ENCODE peak calls at places on chromosomes 12 and 14, in four cellular contexts. N is IMR-90, A is K562, H is GM12878. I is an unnamed sample.

GRCh38 chr12:89650239-89650638 is 58.4 kb downstream of the ATP2B1 start:
- DNase-seq in H (no peak), A (no peak), N (peak; percentile 5), I (no peak)

GRCh38 chr14:106518054-106518943 is 991.9 kb downstream of the TMEM121 start:
- DNase-seq in A (peak; percentile 37), N (no peak), H (no peak), I (no peak)

GRCh38 chr12:89723276-89723675 is 14.6 kb upstream of the ATP2B1 start:
- DNase-seq in H (no peak), N (no peak), A (no peak), I (no peak)

GRCh38 chr12:76026643-76027063 is 4.9 kb downstream of the PHLDA1 start:
- DNase-seq in H (no peak), A (no peak), N (peak; percentile 67), I (peak; percentile 90)

GRCh38 chr12:106582661-106583577 is at the start of gene RFX4:
- DNase-seq in H (no peak), N (no peak), A (no peak), I (no peak)

GRCh38 chr12:123860369-123860768 is 98.3 kb downstream of the DNAH10 start:
- DNase-seq in A (no peak), N (no peak), H (no peak), I (no peak)

GRCh38 chr12:9867531-9867930 is 1.6 kb downstream of the CLEC2B start:
- DNase-seq in A (no peak), H (no peak), N (no peak), I (peak; percentile 66)

GRCh38 chr12:94100254-94100653 is 48.1 kb upstream of the PLXNC1 start:
- DNase-seq in H (no peak), A (peak; percentile 82), N (peak; percentile 58), I (peak; percentile 48)

GRCh38 chr14:73785336-73785833 is 66.2 kb upstream of the PTGR2 start:
- DNase-seq in H (no peak), A (peak; percentile 50), N (peak; percentile 93), I (peak; percentile 75)

GRCh38 chr14:23571701-23572523 is 4.3 kb upstream of the AP1G2 start:
- DNase-seq in H (no peak), A (no peak), N (no peak), I (no peak)

GRCh38 chr14:31937730-31938346 is 139.3 kb upstream of the ARHGAP5 start:
- DNase-seq in H (peak; percentile 55), N (peak; percentile 86), A (peak; percentile 79), I (peak; percentile 68)

GRCh38 chr12:100043657-100044056 is 58.9 kb upstream of the ANKS1B start:
- DNase-seq in N (no peak), H (no peak), A (no peak), I (no peak)

GRCh38 chr14:79659995-79660975 is 551.0 kb downstream of the DIO2 start:
- DNase-seq in A (no peak), N (no peak), H (peak; percentile 40), I (no peak)

GRCh38 chr14:55382483-55382882 is 29.1 kb downstream of the ATG14 start:
- DNase-seq in A (no peak), N (peak; percentile 49), H (no peak), I (no peak)

GRCh38 chr14:94780536-94781404 is 10.9 kb upstream of the GSC start:
- DNase-seq in A (no peak), H (no peak), N (no peak), I (no peak)

GRCh38 chr14:45089813-45090212 is 5.9 kb downstream of the PRPF39 start:
- DNase-seq in A (no peak), H (no peak), N (peak; percentile 61), I (no peak)

GRCh38 chr14:24692382-24693352 is 58.7 kb upstream of the GZMB start:
- DNase-seq in A (no peak), N (no peak), H (no peak), I (no peak)

GRCh38 chr12:89179983-89180382 is 172.3 kb downstream of the DUSP6 start:
- DNase-seq in N (peak; percentile 73), H (no peak), A (peak; percentile 19), I (peak; percentile 91)

GRCh38 chr12:6701078-6701768 is 608 bp upstream of the PIANP start:
- DNase-seq in H (no peak), A (no peak), N (no peak), I (no peak)

GRCh38 chr12:115761784-115762183 is 515.7 kb downstream of the MED13L start:
- DNase-seq in N (no peak), H (no peak), A (no peak), I (no peak)

GRCh38 chr14:91090733-91091132 is 23.1 kb upstream of the DGLUCY start:
- DNase-seq in H (no peak), A (no peak), N (no peak), I (no peak)

GRCh38 chr12:77120695-77121094 is 55.3 kb upstream of the E2F7 start:
- DNase-seq in H (no peak), A (no peak), N (peak; percentile 65), I (peak; percentile 89)

GRCh38 chr12:114152890-114153289 is 186.8 kb upstream of the RBM19 start:
- DNase-seq in A (no peak), H (no peak), N (no peak), I (no peak)

GRCh38 chr12:92473564-92473963 is 229.2 kb upstream of the PLEKHG7 start:
- DNase-seq in A (no peak), N (no peak), H (no peak), I (peak; percentile 29)

GRCh38 chr12:92469837-92470236 is 233.0 kb upstream of the PLEKHG7 start:
- DNase-seq in H (no peak), A (no peak), N (peak; percentile 46), I (peak; percentile 11)

GRCh38 chr12:92471551-92471950 is 231.2 kb upstream of the PLEKHG7 start:
- DNase-seq in N (no peak), A (no peak), H (no peak), I (no peak)

GRCh38 chr12:92470608-92471021 is 232.2 kb upstream of the PLEKHG7 start:
- DNase-seq in H (peak; percentile 91), A (no peak), N (peak; percentile 13), I (no peak)

DNA sequence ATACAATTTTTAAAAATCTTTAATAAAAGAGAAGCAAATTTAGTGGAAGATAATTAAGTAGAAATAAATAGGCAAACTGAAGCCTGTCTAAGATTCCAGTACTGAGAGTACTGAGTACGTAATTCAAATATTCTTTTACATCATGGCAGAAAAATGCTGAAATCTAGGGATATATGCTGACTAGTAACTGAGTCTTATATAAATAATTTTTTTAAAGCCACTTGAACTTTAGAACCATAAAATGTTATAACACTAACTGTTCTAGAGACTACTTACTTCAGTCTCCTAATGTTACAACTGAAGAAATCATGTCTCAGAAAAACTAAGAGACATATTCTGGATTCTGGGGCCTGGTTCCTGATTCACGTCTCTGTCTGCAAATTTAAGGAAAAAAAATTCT is 230.6 kb upstream of the PLEKHG7 start:
- DNase-seq in N (peak; percentile 85), A (no peak), H (no peak), I (no peak)
- TF ChIP-seq FOS in N (no peak), A (no peak), H (no peak), I (no peak)

DNA sequence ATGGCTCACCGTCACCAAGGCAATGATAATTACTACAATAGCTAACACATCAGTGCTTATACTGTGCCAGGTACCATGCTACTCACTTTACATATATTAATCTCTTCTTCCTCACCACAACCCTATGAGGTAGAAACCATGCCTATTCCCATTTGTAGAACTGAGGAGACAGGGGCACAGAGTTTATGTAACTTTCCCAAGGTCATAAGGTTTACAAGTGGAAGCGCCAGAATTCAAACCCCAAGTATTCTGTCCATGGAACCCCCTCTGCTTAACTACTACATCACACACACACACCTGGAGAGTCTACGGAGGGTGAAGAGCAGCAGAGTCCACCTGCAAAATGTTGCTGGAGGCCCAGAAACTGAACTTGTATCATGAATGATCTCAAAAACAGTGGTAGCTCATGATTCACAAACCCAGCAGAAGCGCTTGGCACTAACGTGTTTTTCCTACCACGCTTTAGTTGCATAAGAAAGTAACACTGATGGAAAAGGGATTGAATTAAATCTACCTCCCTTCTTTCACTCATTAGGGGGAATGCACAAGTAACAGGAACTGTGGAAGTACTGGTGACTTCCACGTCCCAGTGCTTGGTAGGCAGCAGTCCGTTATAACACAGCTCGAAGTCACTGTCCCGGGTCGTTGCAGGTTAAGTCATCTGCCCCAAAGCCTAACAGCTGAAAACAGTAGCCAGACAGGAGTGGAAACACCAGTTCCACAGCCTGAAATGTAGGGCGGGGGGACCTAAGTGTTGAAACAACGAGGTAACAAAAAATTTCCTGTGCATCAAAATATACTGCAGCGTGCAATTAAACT is 2.0 kb downstream of the ITPR2 start:
- DNase-seq in N (no peak), H (no peak), A (no peak), I (peak; percentile 56)
- TF ChIP-seq FOS in N (no peak), H (no peak), A (no peak), I (no peak)

GRCh38 chr14:89921896-89922548 is 32.5 kb downstream of the EFCAB11 start:
- DNase-seq in H (no peak), A (no peak), N (peak; percentile 87), I (no peak)
- TF ChIP-seq FOS in H (no peak), A (no peak), N (no peak), I (no peak)

GRCh38 chr12:110565919-110566871 is 16.9 kb downstream of the PPTC7 start:
- DNase-seq in N (no peak), H (no peak), A (no peak), I (no peak)

GRCh38 chr12:110564471-110564991 is 18.6 kb downstream of the PPTC7 start:
- DNase-seq in A (no peak), N (no peak), H (no peak), I (no peak)

GRCh38 chr12:110561471-110562201 is 21.5 kb downstream of the PPTC7 start:
- DNase-seq in H (no peak), A (no peak), N (no peak), I (no peak)

GRCh38 chr12:110566993-110567392 is 16.1 kb downstream of the PPTC7 start:
- DNase-seq in H (no peak), A (no peak), N (no peak), I (no peak)

DNA sequence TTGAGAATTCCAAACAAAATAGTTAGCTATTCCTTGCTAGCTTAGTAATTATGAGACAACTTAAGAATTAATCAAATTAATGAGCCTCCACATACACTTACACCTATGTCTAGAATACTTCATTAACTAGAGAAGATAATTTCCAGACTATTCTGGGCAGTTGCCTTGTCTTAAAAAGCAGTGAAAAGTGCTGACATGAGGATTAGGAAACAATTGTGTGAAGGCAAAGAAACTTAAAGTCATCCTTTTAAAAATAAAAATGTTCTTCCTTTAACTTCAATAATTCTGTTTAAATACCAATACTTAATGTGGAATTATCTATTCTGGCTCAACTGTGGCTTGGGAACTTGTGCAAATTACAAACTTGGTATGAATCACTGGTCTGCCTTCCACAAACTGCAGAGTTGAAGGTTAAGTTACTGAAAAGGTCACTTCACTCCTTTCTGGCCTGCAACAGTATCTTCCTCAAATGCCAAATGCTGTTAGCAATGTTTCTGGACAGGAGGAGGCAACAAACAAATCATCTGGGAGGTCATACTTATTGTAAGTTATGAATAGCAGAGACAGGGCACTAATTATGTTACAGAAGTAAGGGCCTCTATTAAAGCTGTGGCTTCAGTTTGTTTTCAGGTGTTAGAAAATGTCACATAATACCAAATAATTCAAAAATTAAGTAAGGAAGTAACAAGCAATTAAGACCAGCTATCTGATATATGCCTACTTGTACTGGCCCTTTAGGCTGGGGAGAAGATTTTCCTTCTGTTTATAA is 19.2 kb downstream of the PPTC7 start:
- DNase-seq in N (peak; percentile 56), A (no peak), H (no peak), I (peak; percentile 21)
- TF ChIP-seq FOS in N (no peak), A (no peak), H (no peak), I (no peak)